ENCODE peak calls at places on chromosomes 7 and 10, in eight cellular contexts. L, H, U, R, W, P, E and J are unnamed samples.

GRCh38 chr7:118214051-118214832 is 10.3 kb upstream of the ANKRD7 start:
- DNase-seq in P (peak; percentile 93), W (peak; percentile 74), L (peak; percentile 44), U (peak; percentile 61), H (peak; percentile 93), R (peak; percentile 21), E (peak; percentile 75), J (peak; percentile 92)

GRCh38 chr7:28041508-28042314 is 138.9 kb downstream of the JAZF1 start:
- DNase-seq in U (no peak), W (peak; percentile 92), P (no peak), L (no peak), H (no peak), E (peak; percentile 96), R (no peak), J (no peak)

GRCh38 chr10:3850999-3851937 is 66.3 kb upstream of the KLF6 start:
- DNase-seq in P (no peak), H (no peak), R (no peak), L (no peak), U (no peak), E (peak; percentile 97), W (peak; percentile 93), J (peak; percentile 55)

GRCh38 chr7:90766814-90767564 is 170.9 kb downstream of the CDK14 start:
- DNase-seq in R (no peak), E (peak; percentile 75), P (peak; percentile 51), L (no peak), U (peak; percentile 35), W (peak; percentile 72), H (no peak), J (no peak)

GRCh38 chr10:89384474-89385324 is 6.8 kb downstream of the IFIT1B start:
- DNase-seq in P (no peak), W (no peak), R (no peak), E (no peak), H (no peak), L (no peak), U (no peak), J (no peak)

GRCh38 chr10:78184851-78185692 is 151.4 kb downstream of the RPS24 start:
- DNase-seq in W (no peak), H (no peak), E (no peak), R (no peak), P (no peak), U (no peak), L (no peak), J (no peak)

GRCh38 chr7:160958-161725 is 31.2 kb upstream of the FAM20C start:
- DNase-seq in H (no peak), U (no peak), L (no peak), R (no peak), W (no peak), P (peak; percentile 55), E (no peak), J (no peak)

GRCh38 chr10:97081621-97082235 is 104.0 kb downstream of the SLIT1 start:
- DNase-seq in E (peak; percentile 25), H (peak; percentile 83), L (peak; percentile 23), R (no peak), W (peak; percentile 37), U (no peak), P (peak; percentile 88), J (peak; percentile 71)

GRCh38 chr7:94529516-94529915 is 19.9 kb downstream of the CASD1 start:
- DNase-seq in H (no peak), E (no peak), R (no peak), L (no peak), W (peak; percentile 86), P (no peak), U (no peak), J (no peak)

GRCh38 chr7:129741743-129742213 is 130.3 kb downstream of the NRF1 start:
- DNase-seq in U (peak; percentile 52), W (no peak), R (peak; percentile 98), H (no peak), L (no peak), E (no peak), P (no peak), J (no peak)

GRCh38 chr7:128458956-128459355 is 3.3 kb downstream of the HILPDA start:
- DNase-seq in W (no peak), H (no peak), L (no peak), E (no peak), U (no peak), P (no peak), R (no peak), J (no peak)

GRCh38 chr10:568848-569247 is 120.6 kb downstream of the DIP2C start:
- DNase-seq in L (no peak), P (no peak), H (no peak), W (no peak), U (no peak), E (no peak), R (no peak), J (no peak)

GRCh38 chr7:158284617-158285382 is 302.8 kb downstream of the PTPRN2 start:
- DNase-seq in P (no peak), L (no peak), E (no peak), H (peak; percentile 19), U (no peak), R (no peak), W (no peak), J (no peak)

GRCh38 chr7:45182856-45183710 is 25.5 kb downstream of the RAMP3 start:
- DNase-seq in W (no peak), U (no peak), L (no peak), H (peak; percentile 42), E (no peak), R (no peak), P (no peak), J (no peak)

GRCh38 chr10:53269482-53269881 is 496.9 kb upstream of the MBL2 start:
- DNase-seq in W (no peak), P (no peak), R (no peak), E (no peak), U (no peak), L (no peak), H (no peak), J (no peak)

GRCh38 chr7:73894851-73895441 is 34.0 kb downstream of the TMEM270 start:
- DNase-seq in H (no peak), L (no peak), E (peak; percentile 99), U (no peak), W (peak; percentile 95), P (peak; percentile 43), R (no peak), J (no peak)